ENCODE peak calls at places on chromosomes 4 and X, in ten cellular contexts. One of them, this sample, is unnamed.
A peak's percentile ranks its signal among the peaks of the same experiment; 100 is the strongest.

GRCh38 chrX:139738581-139738980 is 30.6 kb upstream of the MCF2 start:
- DNase-seq in colonic mucosa: no peak
- DNase-seq in A673: peak; percentile 7
- DNase-seq in pancreas: no peak
- DNase-seq in fibroblast of lung: peak; percentile 25
- DNase-seq in lower lobe of right lung: no peak
- DNase-seq in neuronal stem cell: no peak
- DNase-seq in GM23338: no peak
- DNase-seq in Karpas-422: no peak
- DNase-seq in A549: no peak
- DNase-seq in this sample: no peak

GRCh38 chrX:55489315-55490009 is at the start of gene USP51:
- DNase-seq in colonic mucosa: peak; percentile 39
- DNase-seq in A673: no peak
- DNase-seq in pancreas: peak; percentile 50
- DNase-seq in fibroblast of lung: peak; percentile 59
- DNase-seq in lower lobe of right lung: peak; percentile 59
- DNase-seq in neuronal stem cell: peak; percentile 42
- DNase-seq in GM23338: peak; percentile 73
- DNase-seq in Karpas-422: no peak
- DNase-seq in A549: peak; percentile 5
- DNase-seq in this sample: peak; percentile 80

GRCh38 chr4:6701371-6701770 is 7.7 kb downstream of the S100P start:
- DNase-seq in colonic mucosa: no peak
- DNase-seq in A673: peak; percentile 41
- DNase-seq in pancreas: no peak
- DNase-seq in fibroblast of lung: no peak
- DNase-seq in lower lobe of right lung: no peak
- DNase-seq in neuronal stem cell: no peak
- DNase-seq in GM23338: peak; percentile 96
- DNase-seq in Karpas-422: peak; percentile 78
- DNase-seq in A549: no peak
- DNase-seq in this sample: no peak

GRCh38 chrX:137999542-137999941 is 433.6 kb downstream of the ZIC3 start:
- DNase-seq in colonic mucosa: no peak
- DNase-seq in A673: no peak
- DNase-seq in pancreas: no peak
- DNase-seq in fibroblast of lung: no peak
- DNase-seq in lower lobe of right lung: no peak
- DNase-seq in neuronal stem cell: no peak
- DNase-seq in GM23338: no peak
- DNase-seq in Karpas-422: no peak
- DNase-seq in A549: no peak
- DNase-seq in this sample: no peak

GRCh38 chr4:89906787-89907521 is 12.3 kb downstream of the MMRN1 start:
- DNase-seq in colonic mucosa: no peak
- DNase-seq in A673: no peak
- DNase-seq in pancreas: no peak
- DNase-seq in fibroblast of lung: no peak
- DNase-seq in lower lobe of right lung: no peak
- DNase-seq in neuronal stem cell: peak; percentile 6
- DNase-seq in GM23338: no peak
- DNase-seq in Karpas-422: no peak
- DNase-seq in A549: no peak
- DNase-seq in this sample: no peak

GRCh38 chrX:1165535-1166196 is 46.8 kb downstream of the CRLF2 start:
- DNase-seq in colonic mucosa: no peak
- DNase-seq in A673: peak; percentile 76
- DNase-seq in pancreas: no peak
- DNase-seq in fibroblast of lung: no peak
- DNase-seq in lower lobe of right lung: no peak
- DNase-seq in neuronal stem cell: no peak
- DNase-seq in GM23338: no peak
- DNase-seq in Karpas-422: no peak
- DNase-seq in A549: peak; percentile 48
- DNase-seq in this sample: no peak

GRCh38 chr4:147094228-147094627 is 148.6 kb upstream of the TTC29 start:
- DNase-seq in colonic mucosa: no peak
- DNase-seq in A673: no peak
- DNase-seq in pancreas: no peak
- DNase-seq in fibroblast of lung: no peak
- DNase-seq in lower lobe of right lung: no peak
- DNase-seq in neuronal stem cell: no peak
- DNase-seq in GM23338: peak; percentile 37
- DNase-seq in Karpas-422: no peak
- DNase-seq in A549: no peak
- DNase-seq in this sample: no peak

GRCh38 chr4:72031868-72032619 is at the start of gene NPFFR2:
- DNase-seq in colonic mucosa: no peak
- DNase-seq in A673: no peak
- DNase-seq in pancreas: peak; percentile 13
- DNase-seq in fibroblast of lung: no peak
- DNase-seq in lower lobe of right lung: peak; percentile 48
- DNase-seq in neuronal stem cell: peak; percentile 29
- DNase-seq in GM23338: peak; percentile 76
- DNase-seq in Karpas-422: no peak
- DNase-seq in A549: no peak
- DNase-seq in this sample: peak; percentile 77

GRCh38 chr4:30945586-30945985 is 225.4 kb downstream of the PCDH7 start:
- DNase-seq in colonic mucosa: no peak
- DNase-seq in A673: no peak
- DNase-seq in pancreas: no peak
- DNase-seq in fibroblast of lung: peak; percentile 5
- DNase-seq in lower lobe of right lung: no peak
- DNase-seq in neuronal stem cell: no peak
- DNase-seq in GM23338: peak; percentile 23
- DNase-seq in Karpas-422: no peak
- DNase-seq in A549: no peak
- DNase-seq in this sample: no peak

GRCh38 chr4:70712150-70712549 is 9.6 kb upstream of the RUFY3 start:
- DNase-seq in colonic mucosa: no peak
- DNase-seq in A673: no peak
- DNase-seq in pancreas: no peak
- DNase-seq in fibroblast of lung: no peak
- DNase-seq in lower lobe of right lung: no peak
- DNase-seq in neuronal stem cell: no peak
- DNase-seq in GM23338: no peak
- DNase-seq in Karpas-422: no peak
- DNase-seq in A549: no peak
- DNase-seq in this sample: no peak

GRCh38 chr4:53010320-53010719 is 148.2 kb downstream of the RASL11B start:
- DNase-seq in colonic mucosa: no peak
- DNase-seq in A673: no peak
- DNase-seq in pancreas: peak; percentile 57
- DNase-seq in fibroblast of lung: peak; percentile 78
- DNase-seq in lower lobe of right lung: no peak
- DNase-seq in neuronal stem cell: no peak
- DNase-seq in GM23338: no peak
- DNase-seq in Karpas-422: peak; percentile 9
- DNase-seq in A549: no peak
- DNase-seq in this sample: no peak

GRCh38 chr4:177952723-177953122 is 510.5 kb upstream of the AGA start:
- DNase-seq in colonic mucosa: no peak
- DNase-seq in A673: no peak
- DNase-seq in pancreas: no peak
- DNase-seq in fibroblast of lung: no peak
- DNase-seq in lower lobe of right lung: no peak
- DNase-seq in neuronal stem cell: no peak
- DNase-seq in GM23338: no peak
- DNase-seq in Karpas-422: no peak
- DNase-seq in A549: no peak
- DNase-seq in this sample: no peak

GRCh38 chr4:53721276-53721675 is 130.0 kb upstream of the LNX1 start:
- DNase-seq in colonic mucosa: no peak
- DNase-seq in A673: no peak
- DNase-seq in pancreas: no peak
- DNase-seq in fibroblast of lung: no peak
- DNase-seq in lower lobe of right lung: no peak
- DNase-seq in neuronal stem cell: no peak
- DNase-seq in GM23338: no peak
- DNase-seq in Karpas-422: no peak
- DNase-seq in A549: no peak
- DNase-seq in this sample: no peak

GRCh38 chr4:10279261-10279660 is 162.7 kb upstream of the WDR1 start:
- DNase-seq in colonic mucosa: no peak
- DNase-seq in A673: no peak
- DNase-seq in pancreas: no peak
- DNase-seq in fibroblast of lung: no peak
- DNase-seq in lower lobe of right lung: no peak
- DNase-seq in neuronal stem cell: no peak
- DNase-seq in GM23338: no peak
- DNase-seq in Karpas-422: no peak
- DNase-seq in A549: no peak
- DNase-seq in this sample: no peak

GRCh38 chr4:32574803-32575202 is 1854.6 kb downstream of the PCDH7 start:
- DNase-seq in colonic mucosa: no peak
- DNase-seq in A673: no peak
- DNase-seq in pancreas: no peak
- DNase-seq in fibroblast of lung: no peak
- DNase-seq in lower lobe of right lung: no peak
- DNase-seq in neuronal stem cell: no peak
- DNase-seq in GM23338: no peak
- DNase-seq in Karpas-422: no peak
- DNase-seq in A549: no peak
- DNase-seq in this sample: no peak

GRCh38 chr4:175309041-175309440 is 390.9 kb downstream of the ADAM29 start:
- DNase-seq in colonic mucosa: no peak
- DNase-seq in A673: no peak
- DNase-seq in pancreas: no peak
- DNase-seq in fibroblast of lung: no peak
- DNase-seq in lower lobe of right lung: no peak
- DNase-seq in neuronal stem cell: no peak
- DNase-seq in GM23338: no peak
- DNase-seq in Karpas-422: no peak
- DNase-seq in A549: no peak
- DNase-seq in this sample: no peak

GRCh38 chrX:133859860-133860259 is 125.5 kb downstream of the GPC3 start:
- DNase-seq in colonic mucosa: no peak
- DNase-seq in A673: no peak
- DNase-seq in pancreas: no peak
- DNase-seq in fibroblast of lung: peak; percentile 69
- DNase-seq in lower lobe of right lung: no peak
- DNase-seq in neuronal stem cell: no peak
- DNase-seq in GM23338: no peak
- DNase-seq in Karpas-422: no peak
- DNase-seq in A549: no peak
- DNase-seq in this sample: no peak

GRCh38 chr4:5705672-5706310 is 2.6 kb downstream of the EVC2 start:
- DNase-seq in colonic mucosa: no peak
- DNase-seq in A673: no peak
- DNase-seq in pancreas: no peak
- DNase-seq in fibroblast of lung: no peak
- DNase-seq in lower lobe of right lung: no peak
- DNase-seq in neuronal stem cell: no peak
- DNase-seq in GM23338: no peak
- DNase-seq in Karpas-422: no peak
- DNase-seq in A549: no peak
- DNase-seq in this sample: no peak

GRCh38 chr4:2438822-2439718 is 20.3 kb downstream of the CFAP99 start:
- DNase-seq in colonic mucosa: no peak
- DNase-seq in A673: no peak
- DNase-seq in pancreas: no peak
- DNase-seq in fibroblast of lung: no peak
- DNase-seq in lower lobe of right lung: no peak
- DNase-seq in neuronal stem cell: no peak
- DNase-seq in GM23338: no peak
- DNase-seq in Karpas-422: no peak
- DNase-seq in A549: no peak
- DNase-seq in this sample: peak; percentile 52

GRCh38 chrX:33207056-33207455 is 4.3 kb downstream of the DMD start:
- DNase-seq in colonic mucosa: no peak
- DNase-seq in A673: no peak
- DNase-seq in pancreas: no peak
- DNase-seq in fibroblast of lung: peak; percentile 62
- DNase-seq in lower lobe of right lung: no peak
- DNase-seq in neuronal stem cell: no peak
- DNase-seq in GM23338: no peak
- DNase-seq in Karpas-422: no peak
- DNase-seq in A549: no peak
- DNase-seq in this sample: no peak
- H3K27ac ChIP-seq in colonic mucosa: no peak overlapping the region
- H3K27ac ChIP-seq in A673: no peak overlapping the region
- H3K27ac ChIP-seq in pancreas: no peak overlapping the region
- H3K27ac ChIP-seq in fibroblast of lung: no peak overlapping the region
- H3K27ac ChIP-seq in lower lobe of right lung: no peak overlapping the region
- H3K27ac ChIP-seq in neuronal stem cell: no peak overlapping the region
- H3K27ac ChIP-seq in GM23338: no peak overlapping the region
- H3K27ac ChIP-seq in Karpas-422: no peak overlapping the region
- H3K27ac ChIP-seq in A549: no peak overlapping the region
- H3K27ac ChIP-seq in this sample: no peak overlapping the region

GRCh38 chr4:84684361-84684760 is 101.4 kb downstream of the CDS1 start:
- DNase-seq in colonic mucosa: no peak
- DNase-seq in A673: no peak
- DNase-seq in pancreas: no peak
- DNase-seq in fibroblast of lung: no peak
- DNase-seq in lower lobe of right lung: no peak
- DNase-seq in neuronal stem cell: no peak
- DNase-seq in GM23338: no peak
- DNase-seq in Karpas-422: no peak
- DNase-seq in A549: no peak
- DNase-seq in this sample: no peak
- H3K27ac ChIP-seq in colonic mucosa: no peak overlapping the region
- H3K27ac ChIP-seq in A673: no peak overlapping the region
- H3K27ac ChIP-seq in pancreas: no peak overlapping the region
- H3K27ac ChIP-seq in fibroblast of lung: no peak overlapping the region
- H3K27ac ChIP-seq in lower lobe of right lung: no peak overlapping the region
- H3K27ac ChIP-seq in neuronal stem cell: no peak overlapping the region
- H3K27ac ChIP-seq in GM23338: no peak overlapping the region
- H3K27ac ChIP-seq in Karpas-422: no peak overlapping the region
- H3K27ac ChIP-seq in A549: no peak overlapping the region
- H3K27ac ChIP-seq in this sample: no peak overlapping the region

DNA sequence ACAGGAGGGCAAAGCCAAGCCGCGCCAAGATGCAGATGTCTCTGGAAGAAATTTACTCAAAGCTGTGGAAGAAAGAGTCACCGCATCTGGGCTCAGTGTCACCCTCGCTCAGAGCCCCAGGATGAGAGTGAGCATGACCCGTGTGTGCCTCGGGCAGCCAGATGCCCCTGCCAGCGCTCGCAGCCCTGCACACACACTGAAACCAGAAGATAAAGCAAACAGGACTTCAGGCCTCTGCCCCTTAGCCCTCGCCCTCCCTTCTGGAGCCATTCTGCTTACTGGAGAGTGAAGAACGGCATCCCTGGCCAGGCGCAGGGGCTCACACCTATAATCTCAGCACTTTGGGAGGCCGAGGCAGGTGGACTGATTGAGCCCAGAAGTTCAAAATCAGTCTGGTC is 103.0 kb downstream of the IRF2 start:
- DNase-seq in colonic mucosa: no peak
- DNase-seq in A673: no peak
- DNase-seq in pancreas: no peak
- DNase-seq in fibroblast of lung: no peak
- DNase-seq in lower lobe of right lung: no peak
- DNase-seq in neuronal stem cell: no peak
- DNase-seq in GM23338: no peak
- DNase-seq in Karpas-422: no peak
- DNase-seq in A549: no peak
- DNase-seq in this sample: no peak
- H3K27ac ChIP-seq in colonic mucosa: no peak overlapping the region
- H3K27ac ChIP-seq in A673: peak overlapping the region; percentile 99
- H3K27ac ChIP-seq in pancreas: no peak overlapping the region
- H3K27ac ChIP-seq in fibroblast of lung: no peak overlapping the region
- H3K27ac ChIP-seq in lower lobe of right lung: no peak overlapping the region
- H3K27ac ChIP-seq in neuronal stem cell: no peak overlapping the region
- H3K27ac ChIP-seq in GM23338: no peak overlapping the region
- H3K27ac ChIP-seq in Karpas-422: no peak overlapping the region
- H3K27ac ChIP-seq in A549: no peak overlapping the region
- H3K27ac ChIP-seq in this sample: no peak overlapping the region

GRCh38 chr4:110619001-110619350 is 3.9 kb downstream of the PITX2 start:
- DNase-seq in colonic mucosa: no peak
- DNase-seq in A673: no peak
- DNase-seq in pancreas: no peak
- DNase-seq in fibroblast of lung: no peak
- DNase-seq in lower lobe of right lung: no peak
- DNase-seq in neuronal stem cell: no peak
- DNase-seq in GM23338: no peak
- DNase-seq in Karpas-422: no peak
- DNase-seq in A549: no peak
- DNase-seq in this sample: no peak
- H3K27ac ChIP-seq in colonic mucosa: no peak overlapping the region
- H3K27ac ChIP-seq in A673: no peak overlapping the region
- H3K27ac ChIP-seq in pancreas: no peak overlapping the region
- H3K27ac ChIP-seq in fibroblast of lung: no peak overlapping the region
- H3K27ac ChIP-seq in lower lobe of right lung: no peak overlapping the region
- H3K27ac ChIP-seq in neuronal stem cell: no peak overlapping the region
- H3K27ac ChIP-seq in GM23338: no peak overlapping the region
- H3K27ac ChIP-seq in Karpas-422: no peak overlapping the region
- H3K27ac ChIP-seq in A549: no peak overlapping the region
- H3K27ac ChIP-seq in this sample: no peak overlapping the region